ENCODE peak calls at places on chromosomes 7 and 10, in seven cellular contexts. One of them, this sample, is unnamed. For H3K27me3, the result is how much of the 10 kb centered on the place peaks cover.

GRCh38 chr10:132610071-132610701 is 72.6 kb downstream of the INPP5A start:
- DNase-seq in CD8-positive, alpha-beta T cell: no peak
- DNase-seq in right cardiac atrium: no peak
- DNase-seq in suprapubic skin: no peak
- DNase-seq in transverse colon: no peak
- DNase-seq in fibroblast of lung: no peak
- DNase-seq in GM23248: no peak
- DNase-seq in this sample: peak

GRCh38 chr10:115998301-115998700 is 274.7 kb downstream of the GFRA1 start:
- DNase-seq in fibroblast of lung: no peak
- DNase-seq in suprapubic skin: no peak
- DNase-seq in right cardiac atrium: no peak
- DNase-seq in transverse colon: no peak
- DNase-seq in CD8-positive, alpha-beta T cell: no peak
- DNase-seq in GM23248: no peak
- DNase-seq in this sample: no peak

GRCh38 chr10:34528320-34528719 is 286.8 kb downstream of the PARD3 start:
- DNase-seq in transverse colon: no peak
- DNase-seq in CD8-positive, alpha-beta T cell: no peak
- DNase-seq in suprapubic skin: no peak
- DNase-seq in GM23248: peak
- DNase-seq in right cardiac atrium: no peak
- DNase-seq in fibroblast of lung: peak
- DNase-seq in this sample: no peak

GRCh38 chr10:126407831-126408230 is 19.6 kb upstream of the ADAM12 start:
- DNase-seq in transverse colon: no peak
- DNase-seq in CD8-positive, alpha-beta T cell: no peak
- DNase-seq in suprapubic skin: no peak
- DNase-seq in GM23248: peak
- DNase-seq in right cardiac atrium: no peak
- DNase-seq in fibroblast of lung: no peak
- DNase-seq in this sample: no peak

GRCh38 chr10:123331438-123331837 is 177.2 kb downstream of the BUB3 start:
- DNase-seq in fibroblast of lung: no peak
- DNase-seq in right cardiac atrium: no peak
- DNase-seq in GM23248: peak
- DNase-seq in CD8-positive, alpha-beta T cell: no peak
- DNase-seq in transverse colon: no peak
- DNase-seq in suprapubic skin: no peak
- DNase-seq in this sample: no peak

GRCh38 chr10:128519581-128519980 is 393.4 kb upstream of the MKI67 start:
- DNase-seq in GM23248: no peak
- DNase-seq in fibroblast of lung: no peak
- DNase-seq in CD8-positive, alpha-beta T cell: no peak
- DNase-seq in right cardiac atrium: no peak
- DNase-seq in transverse colon: no peak
- DNase-seq in suprapubic skin: peak
- DNase-seq in this sample: no peak

GRCh38 chr10:7701158-7701742 is 1.9 kb upstream of the ITIH2 start:
- DNase-seq in transverse colon: no peak
- DNase-seq in fibroblast of lung: no peak
- DNase-seq in GM23248: no peak
- DNase-seq in right cardiac atrium: no peak
- DNase-seq in suprapubic skin: no peak
- DNase-seq in CD8-positive, alpha-beta T cell: no peak
- DNase-seq in this sample: no peak

GRCh38 chr10:8006274-8006999 is 48.1 kb upstream of the GATA3 start:
- DNase-seq in right cardiac atrium: no peak
- DNase-seq in GM23248: no peak
- DNase-seq in transverse colon: no peak
- DNase-seq in fibroblast of lung: no peak
- DNase-seq in CD8-positive, alpha-beta T cell: no peak
- DNase-seq in suprapubic skin: no peak
- DNase-seq in this sample: no peak

GRCh38 chr10:4068255-4069028 is 283.4 kb upstream of the KLF6 start:
- DNase-seq in suprapubic skin: no peak
- DNase-seq in CD8-positive, alpha-beta T cell: no peak
- DNase-seq in GM23248: peak
- DNase-seq in right cardiac atrium: no peak
- DNase-seq in fibroblast of lung: no peak
- DNase-seq in transverse colon: no peak
- DNase-seq in this sample: no peak

GRCh38 chr10:34698979-34699378 is 116.1 kb downstream of the PARD3 start:
- DNase-seq in right cardiac atrium: no peak
- DNase-seq in transverse colon: no peak
- DNase-seq in CD8-positive, alpha-beta T cell: no peak
- DNase-seq in suprapubic skin: no peak
- DNase-seq in GM23248: peak
- DNase-seq in fibroblast of lung: peak
- DNase-seq in this sample: no peak

GRCh38 chr10:117926491-117926890 is 120.2 kb downstream of the RAB11FIP2 start:
- DNase-seq in GM23248: no peak
- DNase-seq in CD8-positive, alpha-beta T cell: no peak
- DNase-seq in suprapubic skin: no peak
- DNase-seq in right cardiac atrium: no peak
- DNase-seq in transverse colon: no peak
- DNase-seq in fibroblast of lung: no peak
- DNase-seq in this sample: no peak

GRCh38 chr7:68699090-68699711 is 899.1 kb upstream of the AUTS2 start:
- DNase-seq in right cardiac atrium: no peak
- DNase-seq in fibroblast of lung: peak
- DNase-seq in GM23248: peak
- DNase-seq in transverse colon: no peak
- DNase-seq in suprapubic skin: no peak
- DNase-seq in CD8-positive, alpha-beta T cell: no peak
- DNase-seq in this sample: no peak

GRCh38 chr10:3400368-3400767 is 227.8 kb upstream of the PITRM1 start:
- DNase-seq in fibroblast of lung: peak
- DNase-seq in suprapubic skin: no peak
- DNase-seq in transverse colon: no peak
- DNase-seq in CD8-positive, alpha-beta T cell: no peak
- DNase-seq in GM23248: no peak
- DNase-seq in right cardiac atrium: no peak
- DNase-seq in this sample: no peak

GRCh38 chr10:77120697-77121096 is 516.9 kb downstream of the KCNMA1 start:
- DNase-seq in right cardiac atrium: no peak
- DNase-seq in fibroblast of lung: no peak
- DNase-seq in GM23248: no peak
- DNase-seq in suprapubic skin: no peak
- DNase-seq in transverse colon: no peak
- DNase-seq in CD8-positive, alpha-beta T cell: no peak
- DNase-seq in this sample: no peak

GRCh38 chr7:139598642-139599041 is 75.2 kb downstream of the CLEC2L start:
- DNase-seq in suprapubic skin: no peak
- DNase-seq in CD8-positive, alpha-beta T cell: no peak
- DNase-seq in GM23248: no peak
- DNase-seq in right cardiac atrium: no peak
- DNase-seq in fibroblast of lung: peak
- DNase-seq in transverse colon: no peak
- DNase-seq in this sample: no peak

GRCh38 chr7:89183726-89184125 is 388.2 kb upstream of the TEX47 start:
- DNase-seq in right cardiac atrium: no peak
- DNase-seq in fibroblast of lung: no peak
- DNase-seq in GM23248: no peak
- DNase-seq in transverse colon: no peak
- DNase-seq in CD8-positive, alpha-beta T cell: no peak
- DNase-seq in suprapubic skin: no peak
- DNase-seq in this sample: no peak

GRCh38 chr7:36951257-36951697 is 227.0 kb upstream of the AOAH start:
- DNase-seq in transverse colon: peak
- DNase-seq in suprapubic skin: no peak
- DNase-seq in right cardiac atrium: no peak
- DNase-seq in GM23248: no peak
- DNase-seq in CD8-positive, alpha-beta T cell: no peak
- DNase-seq in fibroblast of lung: no peak
- DNase-seq in this sample: no peak

GRCh38 chr10:62726638-62727037 is 77.9 kb upstream of the ADO start:
- DNase-seq in GM23248: no peak
- DNase-seq in right cardiac atrium: no peak
- DNase-seq in CD8-positive, alpha-beta T cell: no peak
- DNase-seq in fibroblast of lung: no peak
- DNase-seq in suprapubic skin: no peak
- DNase-seq in transverse colon: no peak
- DNase-seq in this sample: no peak

GRCh38 chr10:71090330-71090729 is 122.0 kb upstream of the UNC5B start:
- DNase-seq in right cardiac atrium: no peak
- DNase-seq in suprapubic skin: peak
- DNase-seq in transverse colon: no peak
- DNase-seq in CD8-positive, alpha-beta T cell: no peak
- DNase-seq in fibroblast of lung: no peak
- DNase-seq in GM23248: no peak
- DNase-seq in this sample: no peak

GRCh38 chr7:2633538-2634264 is 1.9 kb downstream of the TTYH3 start:
- DNase-seq in fibroblast of lung: peak
- DNase-seq in transverse colon: no peak
- DNase-seq in suprapubic skin: no peak
- DNase-seq in CD8-positive, alpha-beta T cell: no peak
- DNase-seq in right cardiac atrium: peak
- DNase-seq in GM23248: peak
- DNase-seq in this sample: no peak

GRCh38 chr10:129743738-129744133 is 220.3 kb downstream of the EBF3 start:
- DNase-seq in CD8-positive, alpha-beta T cell: no peak
- DNase-seq in right cardiac atrium: no peak
- DNase-seq in fibroblast of lung: no peak
- DNase-seq in GM23248: no peak
- DNase-seq in transverse colon: no peak
- DNase-seq in suprapubic skin: no peak
- DNase-seq in this sample: peak

GRCh38 chr7:132318338-132319318 is 257.6 kb downstream of the PLXNA4 start:
- DNase-seq in fibroblast of lung: peak
- DNase-seq in GM23248: peak
- DNase-seq in right cardiac atrium: peak
- DNase-seq in transverse colon: peak
- DNase-seq in suprapubic skin: peak
- DNase-seq in CD8-positive, alpha-beta T cell: peak
- DNase-seq in this sample: peak

GRCh38 chr7:102991540-102992214 is 78.9 kb downstream of the LRRC17 start:
- DNase-seq in fibroblast of lung: peak
- DNase-seq in CD8-positive, alpha-beta T cell: no peak
- DNase-seq in transverse colon: peak
- DNase-seq in GM23248: peak
- DNase-seq in suprapubic skin: no peak
- DNase-seq in right cardiac atrium: no peak
- DNase-seq in this sample: no peak

GRCh38 chr10:15313844-15314243 is 57.2 kb downstream of the FAM171A1 start:
- DNase-seq in right cardiac atrium: peak
- DNase-seq in suprapubic skin: no peak
- DNase-seq in transverse colon: no peak
- DNase-seq in fibroblast of lung: peak
- DNase-seq in GM23248: no peak
- DNase-seq in CD8-positive, alpha-beta T cell: no peak
- DNase-seq in this sample: no peak

GRCh38 chr7:115748123-115748738 is 282.3 kb downstream of the TFEC start:
- DNase-seq in suprapubic skin: no peak
- DNase-seq in fibroblast of lung: peak
- DNase-seq in GM23248: peak
- DNase-seq in transverse colon: no peak
- DNase-seq in right cardiac atrium: no peak
- DNase-seq in CD8-positive, alpha-beta T cell: no peak
- DNase-seq in this sample: no peak

GRCh38 chr10:124742418-124743187 is 1.6 kb downstream of the FAM53B start:
- DNase-seq in CD8-positive, alpha-beta T cell: no peak
- DNase-seq in transverse colon: no peak
- DNase-seq in right cardiac atrium: peak
- DNase-seq in fibroblast of lung: peak
- DNase-seq in GM23248: peak
- DNase-seq in suprapubic skin: no peak
- DNase-seq in this sample: no peak

GRCh38 chr10:98446656-98447221 is at the start of gene HPS1:
- DNase-seq in suprapubic skin: peak
- DNase-seq in right cardiac atrium: peak
- DNase-seq in fibroblast of lung: peak
- DNase-seq in GM23248: peak
- DNase-seq in CD8-positive, alpha-beta T cell: peak
- DNase-seq in transverse colon: peak
- DNase-seq in this sample: peak

GRCh38 chr10:91185239-91185875 is 35.1 kb upstream of the PCGF5 start:
- DNase-seq in right cardiac atrium: peak
- DNase-seq in GM23248: peak
- DNase-seq in suprapubic skin: no peak
- DNase-seq in CD8-positive, alpha-beta T cell: no peak
- DNase-seq in fibroblast of lung: peak
- DNase-seq in transverse colon: no peak
- DNase-seq in this sample: no peak

GRCh38 chr10:16866861-16867260 is 49.6 kb upstream of the RSU1 start:
- DNase-seq in transverse colon: no peak
- DNase-seq in right cardiac atrium: no peak
- DNase-seq in fibroblast of lung: no peak
- DNase-seq in GM23248: no peak
- DNase-seq in suprapubic skin: no peak
- DNase-seq in CD8-positive, alpha-beta T cell: no peak
- DNase-seq in this sample: no peak

GRCh38 chr10:69734416-69734796 is 67.3 kb upstream of the COL13A1 start:
- DNase-seq in right cardiac atrium: no peak
- DNase-seq in GM23248: no peak
- DNase-seq in fibroblast of lung: no peak
- DNase-seq in transverse colon: no peak
- DNase-seq in CD8-positive, alpha-beta T cell: no peak
- DNase-seq in suprapubic skin: no peak
- DNase-seq in this sample: no peak
- H3K27me3 ChIP-seq in right cardiac atrium: under half
- H3K27me3 ChIP-seq in GM23248: under half
- H3K27me3 ChIP-seq in fibroblast of lung: under half
- H3K27me3 ChIP-seq in transverse colon: under half
- H3K27me3 ChIP-seq in CD8-positive, alpha-beta T cell: under half
- H3K27me3 ChIP-seq in suprapubic skin: under half
- H3K27me3 ChIP-seq in this sample: under half

GRCh38 chr10:113103131-113103830 is 153.2 kb downstream of the TCF7L2 start:
- DNase-seq in GM23248: peak
- DNase-seq in right cardiac atrium: no peak
- DNase-seq in suprapubic skin: peak
- DNase-seq in CD8-positive, alpha-beta T cell: no peak
- DNase-seq in fibroblast of lung: no peak
- DNase-seq in transverse colon: no peak
- DNase-seq in this sample: no peak
- H3K27ac ChIP-seq in GM23248: peak
- H3K27ac ChIP-seq in right cardiac atrium: no peak
- H3K27ac ChIP-seq in suprapubic skin: peak
- H3K27ac ChIP-seq in CD8-positive, alpha-beta T cell: no peak
- H3K27ac ChIP-seq in fibroblast of lung: peak
- H3K27ac ChIP-seq in transverse colon: peak
- H3K27ac ChIP-seq in this sample: no peak

DNA sequence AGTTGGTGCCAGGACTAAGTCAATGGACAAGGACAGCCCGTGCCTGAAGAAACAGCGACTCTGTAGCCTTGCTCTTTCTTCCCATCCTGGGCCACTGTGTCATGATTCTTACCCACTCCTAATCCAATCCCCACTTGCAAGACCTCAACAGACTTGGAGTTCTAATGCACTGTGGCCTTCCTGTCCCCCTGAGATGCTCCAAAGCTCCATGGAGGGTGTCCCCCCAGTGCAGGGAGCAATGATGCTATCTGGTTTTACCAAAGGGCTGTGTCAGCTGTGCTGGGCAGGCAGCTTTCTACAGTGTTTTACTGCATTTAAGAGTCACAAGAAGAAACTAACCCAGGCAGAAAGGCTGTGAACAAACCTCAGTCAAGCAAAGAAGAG is 108.1 kb downstream of the PRKAG2 start:
- DNase-seq in suprapubic skin: no peak
- DNase-seq in transverse colon: no peak
- DNase-seq in CD8-positive, alpha-beta T cell: no peak
- DNase-seq in right cardiac atrium: no peak
- DNase-seq in GM23248: no peak
- DNase-seq in fibroblast of lung: no peak
- DNase-seq in this sample: no peak
- H3K4me3 ChIP-seq in suprapubic skin: no peak
- H3K4me3 ChIP-seq in transverse colon: no peak
- H3K4me3 ChIP-seq in CD8-positive, alpha-beta T cell: peak
- H3K4me3 ChIP-seq in right cardiac atrium: no peak
- H3K4me3 ChIP-seq in GM23248: no peak
- H3K4me3 ChIP-seq in fibroblast of lung: no peak
- H3K4me3 ChIP-seq in this sample: no peak

GRCh38 chr7:122311280-122311679 is 6.7 kb upstream of the FEZF1 start:
- DNase-seq in suprapubic skin: no peak
- DNase-seq in right cardiac atrium: no peak
- DNase-seq in GM23248: no peak
- DNase-seq in transverse colon: no peak
- DNase-seq in CD8-positive, alpha-beta T cell: no peak
- DNase-seq in fibroblast of lung: no peak
- DNase-seq in this sample: no peak
- H3K27me3 ChIP-seq in suprapubic skin: half or more
- H3K27me3 ChIP-seq in right cardiac atrium: under half
- H3K27me3 ChIP-seq in GM23248: half or more
- H3K27me3 ChIP-seq in transverse colon: half or more
- H3K27me3 ChIP-seq in CD8-positive, alpha-beta T cell: under half
- H3K27me3 ChIP-seq in fibroblast of lung: half or more
- H3K27me3 ChIP-seq in this sample: under half